ENCODE peak calls at places on chromosome 6, in ten cellular contexts. C, M, I, K, Z, U, L, B, G and R are unnamed samples.

GRCh38 chr6:64103480-64103879 is 467.9 kb downstream of the PHF3 start:
- DNase-seq in C (no peak), M (no peak), I (no peak), K (no peak), Z (no peak), U (no peak), L (no peak), B (no peak), G (no peak), R (no peak)

GRCh38 chr6:23410439-23410838 is 715.6 kb upstream of the NRSN1 start:
- DNase-seq in C (no peak), M (no peak), I (no peak), K (no peak), Z (no peak), U (no peak), L (no peak), B (no peak), G (no peak), R (no peak)

GRCh38 chr6:156395276-156395675 is 381.9 kb upstream of the ARID1B start:
- DNase-seq in C (peak; percentile 52), M (no peak), I (peak; percentile 11), K (no peak), Z (no peak), U (no peak), L (no peak), B (no peak), G (no peak), R (no peak)

GRCh38 chr6:54095740-54096139 is 15.5 kb upstream of the MLIP start:
- DNase-seq in C (no peak), M (no peak), I (no peak), K (no peak), Z (no peak), U (no peak), L (no peak), B (no peak), G (no peak), R (no peak)

GRCh38 chr6:88725111-88725711 is 238.2 kb downstream of the RNGTT start:
- DNase-seq in C (peak; percentile 44), M (no peak), I (peak; percentile 10), K (peak; percentile 80), Z (peak; percentile 77), U (no peak), L (no peak), B (peak; percentile 75), G (no peak), R (no peak)

GRCh38 chr6:138596591-138596990 is 97.3 kb upstream of the NHSL1 start:
- DNase-seq in C (no peak), M (no peak), I (no peak), K (no peak), Z (no peak), U (no peak), L (no peak), B (no peak), G (no peak), R (no peak)

GRCh38 chr6:78942451-78942850 is 75.1 kb downstream of the IRAK1BP1 start:
- DNase-seq in C (no peak), M (no peak), I (no peak), K (no peak), Z (no peak), U (no peak), L (no peak), B (peak; percentile 16), G (no peak), R (no peak)

GRCh38 chr6:144007779-144008500 is at the start of gene PLAGL1:
- DNase-seq in C (peak; percentile 45), M (peak; percentile 77), I (no peak), K (peak; percentile 28), Z (peak; percentile 32), U (peak; percentile 66), L (no peak), B (peak; percentile 74), G (peak; percentile 31), R (peak; percentile 35)

GRCh38 chr6:16804515-16805161 is 43.4 kb upstream of the ATXN1 start:
- DNase-seq in C (no peak), M (no peak), I (no peak), K (no peak), Z (no peak), U (no peak), L (no peak), B (no peak), G (no peak), R (no peak)

GRCh38 chr6:93580441-93580840 is 161.1 kb upstream of the EPHA7 start:
- DNase-seq in C (no peak), M (no peak), I (no peak), K (no peak), Z (no peak), U (no peak), L (no peak), B (no peak), G (no peak), R (no peak)

GRCh38 chr6:47407295-47408281 is 70.0 kb upstream of the CD2AP start:
- DNase-seq in C (no peak), M (no peak), I (no peak), K (no peak), Z (no peak), U (no peak), L (peak; percentile 64), B (no peak), G (no peak), R (no peak)

GRCh38 chr6:139706949-139707348 is 332.5 kb upstream of the CITED2 start:
- DNase-seq in C (no peak), M (no peak), I (no peak), K (no peak), Z (no peak), U (no peak), L (no peak), B (no peak), G (no peak), R (no peak)